ENCODE peak calls at places on chromosomes 16 and 17, in six cellular contexts. B is activated B cell treated with CpG ODN at 0.5 μM for 24 hours; L is CD8-positive, alpha-beta T cell; F is tibial nerve; O is neural crest cell; C is mucosa of descending colon. N is an unnamed sample.

GRCh38 chr17:33521784-33522183 is 228.7 kb upstream of the ASIC2 start:
- DNase-seq in L (no peak), B (no peak), F (no peak), C (peak), O (no peak), N (no peak)

GRCh38 chr16:71687853-71688252 is 36.6 kb downstream of the PHLPP2 start:
- DNase-seq in C (no peak), B (no peak), O (no peak), F (no peak), L (no peak), N (no peak)

GRCh38 chr16:82063456-82064082 is 28.5 kb downstream of the HSD17B2 start:
- DNase-seq in B (no peak), C (no peak), O (no peak), L (no peak), F (no peak), N (no peak)

GRCh38 chr17:35890774-35891155 is 10.6 kb upstream of the CCL5 start:
- DNase-seq in L (no peak), F (no peak), C (peak), O (no peak), B (no peak), N (no peak)

GRCh38 chr16:28089992-28090365 is 26.5 kb upstream of the GSG1L start:
- DNase-seq in F (no peak), O (no peak), C (no peak), L (no peak), B (no peak), N (no peak)

GRCh38 chr16:47110939-47111338 is 32.8 kb downstream of the NETO2 start:
- DNase-seq in F (no peak), L (no peak), O (no peak), B (no peak), C (no peak), N (no peak)

GRCh38 chr16:25138130-25138529 is 26.6 kb downstream of the LCMT1 start:
- DNase-seq in O (no peak), F (no peak), C (no peak), L (no peak), B (no peak), N (no peak)

GRCh38 chr17:30323262-30323894 is 10.5 kb downstream of the TMIGD1 start:
- DNase-seq in B (no peak), O (no peak), C (no peak), L (peak), F (no peak), N (peak)

GRCh38 chr16:89314357-89314756 is 96.9 kb downstream of the ZNF778 start:
- DNase-seq in O (no peak), C (no peak), L (peak), B (no peak), F (no peak), N (no peak)

GRCh38 chr16:79609861-79610260 is 9.3 kb upstream of the MAF start:
- DNase-seq in F (no peak), L (no peak), B (no peak), C (no peak), O (no peak), N (no peak)

GRCh38 chr16:982152-983043 is 828 bp downstream of the SOX8 start:
- DNase-seq in C (no peak), B (no peak), L (no peak), O (no peak), F (no peak), N (no peak)

GRCh38 chr17:74212913-74213791 is at the start of gene TTYH2:
- DNase-seq in F (peak), C (peak), L (peak), B (peak), O (peak), N (peak)
- TF ChIP-seq CTCF in F (no peak), C (no peak), L (no peak), B (no peak), O (peak), N (peak)

DNA sequence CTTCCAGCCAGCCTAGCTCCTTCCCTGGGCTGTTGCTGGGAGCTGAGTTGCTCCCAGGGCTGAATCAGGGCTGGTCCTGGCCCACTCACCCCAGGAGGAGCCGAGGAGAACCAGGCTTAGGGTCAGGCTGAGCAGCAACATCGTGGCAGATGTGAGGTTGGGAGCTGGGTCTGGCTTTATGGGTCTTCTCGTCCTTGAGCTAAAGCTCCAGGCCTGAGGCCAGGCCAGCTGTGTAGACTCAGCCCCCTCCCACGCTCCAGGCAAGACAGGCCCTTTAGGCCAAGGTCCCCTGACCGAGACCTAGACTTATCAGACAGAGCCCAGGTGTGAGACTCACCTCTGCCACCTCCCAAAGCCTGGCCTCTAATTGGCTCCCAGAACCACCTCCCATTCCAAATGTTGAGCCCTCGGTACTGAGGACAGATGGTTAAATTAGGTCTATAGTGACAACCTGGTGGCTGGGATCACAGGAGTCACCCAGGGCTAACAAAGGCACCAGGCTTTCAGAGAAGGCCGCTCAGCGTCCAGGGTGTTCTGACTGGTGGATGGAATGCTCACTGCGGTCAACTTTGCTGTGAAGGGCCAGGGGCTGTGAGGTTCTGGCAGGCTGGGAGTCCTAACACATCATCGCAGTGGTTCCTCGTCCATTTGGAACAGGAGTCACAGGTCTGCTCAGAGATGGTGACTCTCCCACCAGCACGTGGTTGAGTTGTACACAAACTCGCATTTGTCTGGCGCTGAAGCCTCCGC is at the start of gene CTRL:
- DNase-seq in L (no peak), B (no peak), F (no peak), C (no peak), O (no peak), N (peak)
- TF ChIP-seq CTCF in L (no peak), B (no peak), F (no peak), C (no peak), O (peak), N (no peak)

GRCh38 chr17:78897639-78897996 is 5.4 kb downstream of the CEP295NL start:
- DNase-seq in B (no peak), L (no peak), F (no peak), C (no peak), O (no peak), N (no peak)

GRCh38 chr17:78895322-78895721 is 7.7 kb downstream of the CEP295NL start:
- DNase-seq in L (no peak), O (no peak), B (no peak), F (no peak), C (no peak), N (no peak)

GRCh38 chr17:78896834-78897638 is 6.0 kb downstream of the CEP295NL start:
- DNase-seq in C (no peak), O (no peak), L (no peak), B (no peak), F (no peak), N (no peak)

GRCh38 chr17:78898075-78898836 is 4.7 kb downstream of the CEP295NL start:
- DNase-seq in B (no peak), C (no peak), F (no peak), O (no peak), L (no peak), N (no peak)

DNA sequence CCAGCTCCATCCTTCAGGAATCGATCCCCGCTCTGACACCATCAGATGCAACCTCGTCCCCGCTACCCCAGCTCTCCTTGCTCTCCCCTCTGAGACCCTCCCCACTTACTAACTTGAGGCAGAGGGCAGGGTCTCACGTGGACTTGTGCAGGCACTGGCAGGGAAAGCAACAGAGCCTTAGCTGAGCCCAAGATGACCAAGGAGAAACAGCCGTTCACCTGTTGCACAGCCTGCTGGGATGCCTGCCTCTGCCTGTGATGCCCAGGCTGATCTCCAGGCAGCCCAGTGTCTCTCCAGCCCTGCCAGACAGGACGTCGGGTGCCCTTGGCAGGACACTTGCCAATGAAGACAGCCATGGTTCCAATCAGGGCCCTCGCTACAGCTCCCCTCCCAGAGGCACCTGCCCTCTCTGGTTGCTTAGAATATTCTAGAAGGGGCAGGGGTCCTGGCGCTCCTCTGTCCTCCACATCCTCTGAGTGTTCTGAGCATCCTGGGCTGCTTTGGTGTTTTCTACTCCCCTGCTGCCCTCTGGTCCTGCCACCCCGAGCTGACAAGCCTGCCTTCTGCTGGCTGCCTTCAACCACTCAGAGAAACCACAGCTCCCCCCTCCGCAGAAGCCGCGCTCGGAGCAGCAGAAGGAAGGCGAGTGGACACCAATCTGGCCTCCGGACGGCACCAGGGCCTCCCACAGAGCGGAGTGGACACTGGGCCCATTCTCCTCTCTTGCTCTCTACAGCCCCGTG is 6.7 kb downstream of the CEP295NL start:
- DNase-seq in L (no peak), C (no peak), F (peak), O (no peak), B (no peak), N (no peak)
- TF ChIP-seq CTCF in L (no peak), C (no peak), F (no peak), O (no peak), B (no peak), N (no peak)

GRCh38 chr17:67863624-67864247 is 38.4 kb downstream of the BPTF start:
- DNase-seq in C (no peak), B (no peak), O (no peak), L (no peak), F (no peak), N (no peak)

GRCh38 chr17:67865438-67865837 is 40.1 kb downstream of the BPTF start:
- DNase-seq in L (no peak), B (no peak), O (no peak), F (no peak), C (no peak), N (no peak)

GRCh38 chr17:67867591-67867990 is 42.3 kb downstream of the BPTF start:
- DNase-seq in B (no peak), O (no peak), C (no peak), L (no peak), F (no peak), N (no peak)

GRCh38 chr17:67868176-67868575 is 42.9 kb downstream of the BPTF start:
- DNase-seq in C (no peak), O (no peak), B (no peak), F (no peak), L (no peak), N (no peak)

DNA sequence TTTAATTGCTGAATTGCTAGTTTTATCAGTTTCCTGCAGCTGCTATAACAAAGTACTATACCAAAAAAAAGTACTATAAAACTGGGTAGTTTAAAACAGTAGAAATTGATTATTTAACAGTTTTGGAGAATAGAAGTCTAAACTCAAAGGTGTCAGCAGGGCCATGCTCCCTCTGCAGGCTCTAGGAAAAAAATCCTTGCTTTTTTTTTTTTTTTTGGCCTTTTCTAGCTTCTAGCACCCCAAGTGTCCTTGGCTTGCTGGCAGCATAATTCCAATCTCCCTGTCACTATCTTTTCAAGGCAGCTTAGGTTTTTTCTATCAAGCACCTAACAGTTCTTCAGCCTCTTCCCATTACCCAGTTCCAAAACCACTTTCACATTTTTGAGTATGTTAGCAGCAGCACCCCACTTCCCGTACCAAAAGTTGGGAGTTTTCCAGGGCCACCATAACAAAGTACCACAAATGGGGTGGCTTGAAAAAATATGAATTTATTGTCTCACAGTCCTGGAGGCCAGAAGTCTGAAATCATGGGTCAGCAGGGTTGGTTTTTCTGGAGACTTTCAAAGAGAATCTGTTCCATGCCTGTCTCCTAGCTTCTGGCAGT is 37.4 kb downstream of the BPTF start:
- DNase-seq in L (no peak), O (no peak), B (no peak), C (no peak), F (no peak), N (no peak)
- TF ChIP-seq CTCF in L (peak), O (peak), B (no peak), C (no peak), F (no peak), N (no peak)

DNA sequence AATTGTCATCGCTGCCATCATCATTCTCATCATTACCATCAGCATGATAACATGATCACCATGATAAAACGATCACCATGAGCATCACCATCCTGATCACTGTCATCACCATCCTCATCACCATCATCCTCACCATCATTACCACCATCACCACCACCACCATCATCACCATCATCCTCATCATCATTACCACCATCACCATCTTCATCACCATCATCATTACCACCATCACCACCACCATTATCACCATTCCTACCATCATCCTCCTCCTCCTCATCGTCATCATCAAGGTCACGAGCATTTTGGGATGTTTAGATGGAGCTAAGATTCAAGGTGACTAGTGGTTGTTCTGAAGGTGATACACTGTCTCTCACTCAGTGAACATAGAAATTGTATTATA is 221.0 kb downstream of the FOXL1 start:
- DNase-seq in F (no peak), L (no peak), B (no peak), O (no peak), C (no peak), N (no peak)
- TF ChIP-seq CTCF in F (no peak), L (no peak), B (no peak), O (no peak), C (no peak), N (no peak)